ENCODE peak calls at places on chromosome 6, in four cellular contexts. C is body of pancreas, R is heart left ventricle, O is stomach. B is an unnamed sample.

GRCh38 chr6:100134703-100135102 is 140.7 kb upstream of the MCHR2 start:
- DNase-seq in C (no peak), O (no peak), R (no peak), B (no peak)

GRCh38 chr6:108945686-108946158 is 97.5 kb downstream of the ARMC2 start:
- DNase-seq in C (peak; percentile 64), O (peak; percentile 65), R (peak; percentile 90), B (peak; percentile 28)

GRCh38 chr6:5287205-5287965 is 26.1 kb downstream of the FARS2 start:
- DNase-seq in O (no peak), R (no peak), C (no peak), B (no peak)

GRCh38 chr6:84304881-84305280 is 77.4 kb upstream of the CEP162 start:
- DNase-seq in R (no peak), C (no peak), O (no peak), B (no peak)

GRCh38 chr6:13383280-13384163 is 55.2 kb upstream of the TBC1D7 start:
- DNase-seq in R (no peak), C (no peak), O (no peak), B (no peak)

GRCh38 chr6:153044295-153044694 is 41.8 kb upstream of the MTRF1L start:
- DNase-seq in C (no peak), R (no peak), O (no peak), B (no peak)

GRCh38 chr6:142846459-142846831 is 98.5 kb downstream of the HIVEP2 start:
- DNase-seq in O (no peak), R (no peak), C (no peak), B (no peak)

GRCh38 chr6:46170357-46171289 is at the start of gene ENPP5:
- DNase-seq in R (peak; percentile 83), O (peak; percentile 89), C (peak; percentile 94), B (peak; percentile 80)

GRCh38 chr6:135088818-135089809 is 34.5 kb upstream of the HBS1L start:
- DNase-seq in C (no peak), R (no peak), O (no peak), B (no peak)

GRCh38 chr6:3276174-3277167 is 17.7 kb downstream of the PSMG4 start:
- DNase-seq in O (no peak), R (no peak), C (no peak), B (no peak)

GRCh38 chr6:2502096-2502997 is 248.4 kb downstream of the MYLK4 start:
- DNase-seq in C (no peak), O (no peak), R (no peak), B (no peak)

GRCh38 chr6:20137288-20137687 is 75.0 kb downstream of the MBOAT1 start:
- DNase-seq in C (no peak), R (no peak), O (no peak), B (no peak)

GRCh38 chr6:37459981-37460800 is 27.2 kb downstream of the CMTR1 start:
- DNase-seq in O (no peak), C (no peak), R (no peak), B (no peak)

GRCh38 chr6:44064089-44064947 is 62.9 kb downstream of the MRPL14 start:
- DNase-seq in C (no peak), O (peak; percentile 47), R (no peak), B (peak; percentile 71)

DNA sequence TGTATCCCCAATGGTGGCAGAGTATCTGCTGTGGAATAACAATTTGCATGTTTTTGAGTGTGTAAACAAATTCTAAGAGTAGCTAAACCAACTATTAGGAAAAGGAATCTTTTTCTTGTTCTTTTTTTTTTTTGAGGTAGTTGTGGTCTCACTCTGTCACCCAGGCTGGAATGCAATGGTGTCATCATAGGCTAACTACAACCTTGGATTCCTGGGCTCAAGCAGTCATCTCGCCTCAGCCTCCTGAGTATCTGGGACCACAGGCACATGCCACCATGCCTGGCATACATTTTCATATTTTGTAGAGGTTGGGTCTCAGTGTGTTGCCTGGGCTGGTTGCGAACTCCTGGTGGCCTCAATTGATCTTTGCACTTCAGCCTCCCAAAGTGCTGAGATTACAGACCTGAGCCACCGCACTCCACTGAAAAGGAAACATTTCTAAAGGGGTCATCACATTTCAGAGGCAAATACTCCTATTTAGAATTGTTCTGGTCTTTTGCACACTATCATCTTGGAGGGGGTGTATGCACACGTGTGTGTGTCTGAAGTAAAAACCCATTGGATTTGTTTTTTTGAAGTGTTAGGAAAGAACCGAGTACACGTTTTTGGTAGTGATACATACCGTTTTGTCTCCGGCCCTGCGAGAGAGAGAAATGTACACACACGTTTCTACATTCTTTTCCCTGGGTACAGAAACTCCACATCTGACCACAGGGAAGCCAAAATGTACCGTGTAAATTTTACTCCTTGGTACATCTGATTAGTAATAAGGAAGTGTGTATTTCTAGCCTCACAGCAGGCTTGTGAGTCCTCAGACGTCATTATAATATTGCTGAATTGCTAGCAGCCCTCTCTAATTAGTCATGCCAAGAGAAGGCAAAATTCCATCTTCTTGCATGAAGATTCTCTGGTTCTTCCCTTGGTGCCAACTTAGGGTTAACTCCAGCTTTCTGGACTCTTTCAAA is 183.6 kb downstream of the JARID2 start:
- DNase-seq in O (no peak), R (no peak), C (no peak), B (no peak)
- H3K4me1 ChIP-seq in O (peaks cover 67% of the 10 kb centered on the region), R (peaks cover 78% of the 10 kb centered on the region), C (peaks cover 32% of the 10 kb centered on the region), B (no peaks in the 10 kb centered on the region)

GRCh38 chr6:26257272-26257671 is 107.7 kb upstream of the BTN3A2 start:
- DNase-seq in R (no peak), C (no peak), O (no peak), B (no peak)
- H3K27me3 ChIP-seq in R (peaks cover 66% of the 10 kb centered on the region), C (no peaks in the 10 kb centered on the region), O (peaks cover 96% of the 10 kb centered on the region), B (no peaks in the 10 kb centered on the region)

DNA sequence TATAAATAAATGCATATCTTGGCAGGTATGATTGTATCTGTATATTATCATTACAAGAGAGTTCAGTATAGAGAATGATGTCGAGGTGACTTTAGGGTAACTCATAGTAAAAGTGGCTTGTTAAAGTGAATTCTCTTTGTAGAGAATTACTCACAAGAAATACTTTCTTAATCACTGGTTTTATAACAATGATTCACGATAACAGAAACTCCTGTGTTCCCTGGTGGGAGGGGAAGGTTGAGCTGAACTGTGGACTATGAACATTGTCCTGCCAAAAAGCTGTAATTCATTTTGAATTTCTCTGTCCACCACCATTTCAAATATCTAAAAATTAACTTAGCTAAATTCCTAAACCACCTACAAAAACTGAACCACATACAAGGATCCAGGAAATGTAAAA is 7.7 kb downstream of the TPMT start:
- DNase-seq in R (no peak), C (no peak), O (no peak), B (no peak)
- TF ChIP-seq POLR2A in R (no peak), C (no peak), O (no peak), B (no peak)

DNA sequence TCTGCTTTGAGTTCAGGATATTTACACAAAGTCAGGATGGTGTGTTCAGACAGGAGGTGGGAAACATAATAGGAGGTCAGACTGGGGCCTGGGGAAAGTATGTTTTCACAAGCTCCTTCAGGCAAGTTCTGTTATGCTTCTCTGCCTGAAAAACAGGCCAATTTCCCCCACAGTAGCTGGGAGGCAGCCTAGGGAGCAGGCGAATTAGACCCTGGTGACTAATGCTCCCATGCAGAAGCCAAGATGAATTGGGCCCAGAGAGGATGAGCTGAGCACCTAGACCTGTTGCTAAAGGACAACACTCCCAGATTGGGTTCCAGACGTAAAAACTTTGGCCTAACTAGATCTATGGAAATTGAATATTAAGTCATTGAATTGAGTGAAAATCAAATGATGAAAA is 142.2 kb upstream of the MAP3K7 start:
- DNase-seq in R (no peak), O (no peak), C (no peak), B (no peak)
- H3K4me1 ChIP-seq in R (no peaks in the 10 kb centered on the region), O (no peaks in the 10 kb centered on the region), C (no peaks in the 10 kb centered on the region), B (no peaks in the 10 kb centered on the region)

GRCh38 chr6:104958178-104958520 is 1.2 kb downstream of the LIN28B start:
- DNase-seq in R (no peak), O (no peak), C (no peak), B (no peak)
- H3K27me3 ChIP-seq in R (peaks cover 90% of the 10 kb centered on the region), O (peaks cover 79% of the 10 kb centered on the region), C (no peaks in the 10 kb centered on the region), B (peaks cover 5% of the 10 kb centered on the region)

DNA sequence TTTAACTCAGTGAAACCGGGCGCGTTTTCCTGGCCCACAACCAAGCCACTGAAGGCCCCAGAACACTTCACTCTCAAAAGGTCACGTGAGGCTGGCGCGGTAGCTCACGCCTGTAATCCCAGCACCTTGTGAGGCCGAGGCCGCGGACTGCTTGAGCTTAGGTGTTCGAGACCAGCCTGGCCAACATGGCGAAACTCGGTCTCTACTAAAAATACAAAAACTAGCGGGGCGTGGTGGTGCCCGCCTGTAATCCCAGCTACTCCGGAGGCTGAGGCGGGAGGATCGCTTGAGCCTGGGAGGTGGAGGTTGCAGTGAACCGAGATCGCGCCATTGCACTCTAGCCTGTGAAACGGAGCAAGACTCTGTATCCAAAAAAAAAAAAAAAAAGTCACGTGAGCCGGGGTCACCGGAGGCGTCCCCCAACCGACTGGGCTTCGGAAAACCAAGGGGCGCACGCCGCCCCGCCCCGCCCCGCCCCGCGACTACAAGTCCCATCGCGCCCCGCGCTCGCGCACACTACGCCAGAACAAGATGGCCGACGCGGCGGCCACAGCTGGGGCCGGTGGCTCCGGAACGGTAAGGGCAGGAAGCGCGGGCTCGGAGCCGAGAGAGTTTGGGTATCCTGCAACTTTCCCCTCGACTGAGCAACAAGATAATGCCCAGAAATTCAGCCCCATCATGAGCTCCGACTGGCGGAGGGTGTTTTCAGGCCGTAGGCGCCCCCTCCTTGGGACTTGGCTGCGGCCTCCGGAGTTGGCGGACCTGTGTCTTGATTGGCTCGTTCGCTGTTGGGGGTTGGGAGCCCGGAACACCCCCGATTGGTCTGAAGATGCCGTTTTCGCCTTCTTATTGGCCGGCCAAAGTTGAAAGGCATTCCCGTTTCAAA is at the start of gene TAF8:
- DNase-seq in C (peak; percentile 89), R (peak; percentile 96), O (peak; percentile 90), B (peak; percentile 95)
- TF ChIP-seq POLR2A in C (peak; percentile 84), R (no peak), O (peak; percentile 50), B (peak; percentile 91)

DNA sequence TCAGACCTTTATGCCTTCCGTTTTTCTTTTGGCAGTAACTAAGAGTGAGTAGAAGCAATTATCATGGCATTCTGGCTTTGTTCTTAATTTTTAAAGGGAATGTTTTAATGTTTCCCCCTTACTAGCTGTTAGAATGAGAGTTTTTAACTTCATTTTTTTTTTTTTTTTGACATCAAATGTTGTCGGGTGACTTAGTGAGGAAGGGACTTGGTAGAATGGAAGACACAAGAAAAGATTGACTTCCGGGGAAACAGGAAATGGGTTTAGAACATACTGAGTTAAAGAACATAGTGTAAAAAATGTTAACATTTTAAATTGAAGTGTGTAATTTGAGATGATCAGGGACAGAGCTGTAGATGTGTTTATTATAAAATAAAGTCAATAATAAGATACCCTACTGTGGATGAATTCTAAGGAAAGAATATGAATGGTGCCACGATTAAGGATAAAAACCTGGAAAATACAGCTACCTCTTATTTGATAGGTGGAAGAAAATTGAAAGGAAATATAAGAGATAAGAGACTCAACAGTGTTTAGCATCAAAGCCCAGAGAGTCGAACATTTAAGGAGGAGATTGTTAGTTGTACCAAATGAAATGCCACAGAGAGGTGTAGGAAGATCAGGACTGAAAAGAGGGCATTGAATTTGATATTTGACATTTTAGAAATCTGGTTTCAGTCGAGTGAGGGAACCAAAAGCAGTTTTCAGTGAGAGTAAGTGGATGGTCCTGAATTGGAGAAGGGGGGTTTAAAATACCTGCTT is 9.4 kb downstream of the HSF2 start:
- DNase-seq in C (no peak), O (no peak), R (no peak), B (no peak)
- H3K4me1 ChIP-seq in C (no peaks in the 10 kb centered on the region), O (peaks cover 32% of the 10 kb centered on the region), R (peaks cover 36% of the 10 kb centered on the region), B (no peaks in the 10 kb centered on the region)